ENCODE peak calls at places on chromosomes 3 and 15, in six cellular contexts. One of them, this sample, is unnamed.

GRCh38 chr15:100338971-100339444 is 2.8 kb downstream of the ADAMTS17 start:
- DNase-seq in HS-27A: no peak
- DNase-seq in activated T-helper 1 cell treated with Interleukin-2 at 50 U/mL for 16 hours: peak
- DNase-seq in body of pancreas: peak
- DNase-seq in foreskin fibroblast: peak
- DNase-seq in left cardiac atrium: peak
- DNase-seq in this sample: peak

GRCh38 chr15:75644376-75644775 is 3.3 kb upstream of the SNX33 start:
- DNase-seq in activated T-helper 1 cell treated with Interleukin-2 at 50 U/mL for 16 hours: no peak
- DNase-seq in foreskin fibroblast: peak
- DNase-seq in left cardiac atrium: no peak
- DNase-seq in HS-27A: no peak
- DNase-seq in body of pancreas: no peak
- DNase-seq in this sample: no peak

GRCh38 chr15:44096596-44096995 is 98.5 kb downstream of the FRMD5 start:
- DNase-seq in left cardiac atrium: no peak
- DNase-seq in activated T-helper 1 cell treated with Interleukin-2 at 50 U/mL for 16 hours: no peak
- DNase-seq in HS-27A: no peak
- DNase-seq in body of pancreas: no peak
- DNase-seq in foreskin fibroblast: peak
- DNase-seq in this sample: no peak

GRCh38 chr3:125990253-125990970 is 21.4 kb downstream of the ROPN1B start:
- DNase-seq in left cardiac atrium: peak
- DNase-seq in HS-27A: no peak
- DNase-seq in activated T-helper 1 cell treated with Interleukin-2 at 50 U/mL for 16 hours: peak
- DNase-seq in body of pancreas: peak
- DNase-seq in foreskin fibroblast: peak
- DNase-seq in this sample: peak

GRCh38 chr15:65940618-65940909 is 71.3 kb downstream of the RAB11A start:
- DNase-seq in left cardiac atrium: no peak
- DNase-seq in foreskin fibroblast: no peak
- DNase-seq in activated T-helper 1 cell treated with Interleukin-2 at 50 U/mL for 16 hours: no peak
- DNase-seq in body of pancreas: no peak
- DNase-seq in HS-27A: no peak
- DNase-seq in this sample: no peak

GRCh38 chr15:79494392-79494909 is 62.3 kb downstream of the MINAR1 start:
- DNase-seq in HS-27A: no peak
- DNase-seq in activated T-helper 1 cell treated with Interleukin-2 at 50 U/mL for 16 hours: no peak
- DNase-seq in body of pancreas: no peak
- DNase-seq in foreskin fibroblast: no peak
- DNase-seq in left cardiac atrium: no peak
- DNase-seq in this sample: no peak

GRCh38 chr3:32816439-32817194 is 1.2 kb upstream of the TRIM71 start:
- DNase-seq in body of pancreas: no peak
- DNase-seq in activated T-helper 1 cell treated with Interleukin-2 at 50 U/mL for 16 hours: no peak
- DNase-seq in foreskin fibroblast: peak
- DNase-seq in left cardiac atrium: no peak
- DNase-seq in HS-27A: no peak
- DNase-seq in this sample: no peak

GRCh38 chr3:44983413-44984040 is 7.5 kb downstream of the EXOSC7 start:
- DNase-seq in body of pancreas: no peak
- DNase-seq in foreskin fibroblast: no peak
- DNase-seq in activated T-helper 1 cell treated with Interleukin-2 at 50 U/mL for 16 hours: no peak
- DNase-seq in HS-27A: no peak
- DNase-seq in left cardiac atrium: no peak
- DNase-seq in this sample: no peak

GRCh38 chr3:186268616-186269448 is 93.2 kb downstream of the DGKG start:
- DNase-seq in activated T-helper 1 cell treated with Interleukin-2 at 50 U/mL for 16 hours: no peak
- DNase-seq in HS-27A: no peak
- DNase-seq in foreskin fibroblast: no peak
- DNase-seq in body of pancreas: no peak
- DNase-seq in left cardiac atrium: no peak
- DNase-seq in this sample: peak

GRCh38 chr15:74128785-74129350 is 1.5 kb upstream of the ISLR2 start:
- DNase-seq in HS-27A: no peak
- DNase-seq in activated T-helper 1 cell treated with Interleukin-2 at 50 U/mL for 16 hours: no peak
- DNase-seq in foreskin fibroblast: no peak
- DNase-seq in left cardiac atrium: no peak
- DNase-seq in body of pancreas: no peak
- DNase-seq in this sample: no peak

This sample was measured in OCI-M1.